ENCODE peak calls at places on chromosomes 12 and 14, in eight cellular contexts. Y is ascending aorta; A is Calu3; Z is RWPE1; S is H7; Q is NCI-H1436; C is AG10803; D is stimulated activated CD8-positive, alpha-beta memory T cell treated with anti-CD3 and anti-CD28 coated beads, Interleukin-15, amount 100 ng/mL, for 24 hours. G is an unnamed sample.

GRCh38 chr14:53531151-53531550 is 378.0 kb upstream of the DDHD1 start:
- DNase-seq in Y (no peak), A (no peak), Z (no peak), S (no peak), Q (no peak), C (no peak), D (no peak), G (peak)

GRCh38 chr12:97482153-97482693 is 19.6 kb downstream of the RMST start:
- DNase-seq in Y (no peak), A (no peak), Z (no peak), S (no peak), Q (no peak), C (no peak), D (no peak), G (no peak)

GRCh38 chr14:32709072-32709471 is 229.6 kb upstream of the NPAS3 start:
- DNase-seq in Y (no peak), A (no peak), Z (no peak), S (no peak), Q (no peak), C (peak), D (no peak), G (peak)

GRCh38 chr12:27449893-27450534 is 3.5 kb downstream of the SMCO2 start:
- DNase-seq in Y (no peak), A (no peak), Z (no peak), S (no peak), Q (no peak), C (no peak), D (no peak), G (no peak)

GRCh38 chr14:25132734-25133422 is 82.9 kb upstream of the STXBP6 start:
- DNase-seq in Y (no peak), A (peak), Z (peak), S (peak), Q (peak), C (peak), D (peak), G (peak)

GRCh38 chr12:2288001-2288400 is 235.2 kb downstream of the CACNA1C start:
- DNase-seq in Y (no peak), A (no peak), Z (no peak), S (no peak), Q (no peak), C (peak), D (no peak), G (no peak)

GRCh38 chr12:71300772-71301675 is 138.6 kb upstream of the LGR5 start:
- DNase-seq in Y (no peak), A (no peak), Z (no peak), S (no peak), Q (no peak), C (no peak), D (no peak), G (no peak)

GRCh38 chr12:98579347-98579746 is 14.1 kb upstream of the SLC25A3 start:
- DNase-seq in Y (no peak), A (no peak), Z (no peak), S (no peak), Q (no peak), C (no peak), D (no peak), G (no peak)

GRCh38 chr14:72503696-72504368 is 390.1 kb downstream of the DPF3 start:
- DNase-seq in Y (no peak), A (no peak), Z (peak), S (no peak), Q (no peak), C (no peak), D (no peak), G (peak)

GRCh38 chr12:112838731-112839130 is 47.2 kb downstream of the RPH3A start:
- DNase-seq in Y (no peak), A (no peak), Z (no peak), S (no peak), Q (no peak), C (no peak), D (no peak), G (peak)

GRCh38 chr12:60201891-60202290 is 606.1 kb downstream of the SLC16A7 start:
- DNase-seq in Y (no peak), A (no peak), Z (no peak), S (no peak), Q (no peak), C (peak), D (no peak), G (no peak)

GRCh38 chr14:104315169-104315568 is 176.8 kb downstream of the KIF26A start:
- DNase-seq in Y (no peak), A (no peak), Z (no peak), S (peak), Q (no peak), C (no peak), D (no peak), G (no peak)

GRCh38 chr12:67425394-67425793 is 156.2 kb downstream of the CAND1 start:
- DNase-seq in Y (no peak), A (peak), Z (no peak), S (no peak), Q (no peak), C (no peak), D (no peak), G (peak)

GRCh38 chr12:3341594-3341993 is 149.4 kb upstream of the PRMT8 start:
- DNase-seq in Y (no peak), A (no peak), Z (no peak), S (no peak), Q (no peak), C (no peak), D (no peak), G (peak)